ENCODE peak calls at places on chromosomes 7 and 10, in four cellular contexts. One of them, this sample, is unnamed.
A peak's percentile ranks its signal among the peaks of the same experiment; 100 is the strongest.

GRCh38 chr10:31171402-31172120 is 139.9 kb upstream of the ZNF438 start:
- DNase-seq in fibroblast of lung: peak; percentile 25
- DNase-seq in astrocyte: peak; percentile 17
- DNase-seq in Peyer's patch: no peak
- DNase-seq in this sample: no peak

GRCh38 chr7:64889686-64890162 is 13.3 kb upstream of the ZNF273 start:
- DNase-seq in astrocyte: no peak
- DNase-seq in Peyer's patch: no peak
- DNase-seq in fibroblast of lung: no peak
- DNase-seq in this sample: no peak

GRCh38 chr10:104892879-104893278 is 251.8 kb downstream of the SORCS3 start:
- DNase-seq in fibroblast of lung: no peak
- DNase-seq in astrocyte: no peak
- DNase-seq in Peyer's patch: no peak
- DNase-seq in this sample: no peak

GRCh38 chr10:31099664-31100063 is 68.0 kb upstream of the ZNF438 start:
- DNase-seq in astrocyte: peak; percentile 57
- DNase-seq in Peyer's patch: no peak
- DNase-seq in fibroblast of lung: peak; percentile 67
- DNase-seq in this sample: no peak

GRCh38 chr10:133169173-133169947 is 9.3 kb downstream of the KNDC1 start:
- DNase-seq in fibroblast of lung: no peak
- DNase-seq in astrocyte: no peak
- DNase-seq in Peyer's patch: no peak
- DNase-seq in this sample: no peak

GRCh38 chr7:10973942-10974716 is 457 bp downstream of the PHF14 start:
- DNase-seq in Peyer's patch: no peak
- DNase-seq in fibroblast of lung: peak; percentile 49
- DNase-seq in astrocyte: peak; percentile 21
- DNase-seq in this sample: peak; percentile 33

GRCh38 chr10:17547026-17547425 is 70.1 kb downstream of the HACD1 start:
- DNase-seq in fibroblast of lung: peak; percentile 84
- DNase-seq in Peyer's patch: no peak
- DNase-seq in astrocyte: peak; percentile 81
- DNase-seq in this sample: no peak

GRCh38 chr7:34322841-34323240 is 335.2 kb upstream of the NPSR1 start:
- DNase-seq in Peyer's patch: no peak
- DNase-seq in fibroblast of lung: no peak
- DNase-seq in astrocyte: no peak
- DNase-seq in this sample: no peak

GRCh38 chr10:29858352-29859267 is 200.8 kb downstream of the JCAD start:
- DNase-seq in Peyer's patch: no peak
- DNase-seq in fibroblast of lung: peak; percentile 85
- DNase-seq in astrocyte: peak; percentile 76
- DNase-seq in this sample: peak; percentile 58

GRCh38 chr7:32453286-32454011 is 36.7 kb downstream of the LSM5 start:
- DNase-seq in astrocyte: no peak
- DNase-seq in Peyer's patch: no peak
- DNase-seq in fibroblast of lung: no peak
- DNase-seq in this sample: no peak

GRCh38 chr7:11716185-11716584 is 115.8 kb downstream of the THSD7A start:
- DNase-seq in astrocyte: peak; percentile 81
- DNase-seq in Peyer's patch: no peak
- DNase-seq in fibroblast of lung: peak; percentile 84
- DNase-seq in this sample: peak; percentile 14

GRCh38 chr7:30206942-30207341 is 72.2 kb downstream of the MTURN start:
- DNase-seq in astrocyte: peak; percentile 2
- DNase-seq in Peyer's patch: no peak
- DNase-seq in fibroblast of lung: peak; percentile 20
- DNase-seq in this sample: no peak

GRCh38 chr7:22168129-22168634 is 188.8 kb downstream of the RAPGEF5 start:
- DNase-seq in fibroblast of lung: no peak
- DNase-seq in Peyer's patch: no peak
- DNase-seq in astrocyte: no peak
- DNase-seq in this sample: no peak

GRCh38 chr7:106031271-106032029 is 68.4 kb downstream of the CDHR3 start:
- DNase-seq in astrocyte: no peak
- DNase-seq in Peyer's patch: no peak
- DNase-seq in fibroblast of lung: peak; percentile 29
- DNase-seq in this sample: peak; percentile 96

GRCh38 chr7:92785923-92786322 is 50.5 kb downstream of the CDK6 start:
- DNase-seq in Peyer's patch: no peak
- DNase-seq in fibroblast of lung: peak; percentile 84
- DNase-seq in astrocyte: peak; percentile 77
- DNase-seq in this sample: no peak

GRCh38 chr7:107890493-107890961 is 456 bp upstream of the DLD start:
- DNase-seq in astrocyte: no peak
- DNase-seq in Peyer's patch: no peak
- DNase-seq in fibroblast of lung: no peak
- DNase-seq in this sample: no peak

GRCh38 chr7:152894295-152895170 is 135.0 kb downstream of the ACTR3B start:
- DNase-seq in astrocyte: no peak
- DNase-seq in Peyer's patch: no peak
- DNase-seq in fibroblast of lung: no peak
- DNase-seq in this sample: peak; percentile 44

GRCh38 chr7:133682364-133683181 is 429.7 kb downstream of the EXOC4 start:
- DNase-seq in fibroblast of lung: no peak
- DNase-seq in astrocyte: no peak
- DNase-seq in Peyer's patch: no peak
- DNase-seq in this sample: no peak

GRCh38 chr7:126483972-126484371 is 768.8 kb downstream of the GRM8 start:
- DNase-seq in fibroblast of lung: no peak
- DNase-seq in astrocyte: no peak
- DNase-seq in Peyer's patch: no peak
- DNase-seq in this sample: peak; percentile 81

GRCh38 chr7:127632276-127632910 is 14.5 kb upstream of the PAX4 start:
- DNase-seq in Peyer's patch: no peak
- DNase-seq in fibroblast of lung: peak; percentile 89
- DNase-seq in astrocyte: peak; percentile 85
- DNase-seq in this sample: no peak

GRCh38 chr7:144027070-144027469 is 21.7 kb upstream of the OR2A5 start:
- DNase-seq in Peyer's patch: no peak
- DNase-seq in fibroblast of lung: peak; percentile 10
- DNase-seq in astrocyte: no peak
- DNase-seq in this sample: peak; percentile 19

GRCh38 chr10:119111968-119112515 is 8.1 kb downstream of the DENND10 start:
- DNase-seq in fibroblast of lung: peak; percentile 73
- DNase-seq in Peyer's patch: no peak
- DNase-seq in astrocyte: peak; percentile 65
- DNase-seq in this sample: no peak

GRCh38 chr10:126090911-126091728 is 194.8 kb downstream of the FANK1 start:
- DNase-seq in astrocyte: peak; percentile 97
- DNase-seq in fibroblast of lung: peak; percentile 98
- DNase-seq in Peyer's patch: no peak
- DNase-seq in this sample: no peak

GRCh38 chr10:131245475-131246059 is 66.0 kb downstream of the TCERG1L start:
- DNase-seq in astrocyte: no peak
- DNase-seq in fibroblast of lung: no peak
- DNase-seq in Peyer's patch: peak; percentile 42
- DNase-seq in this sample: no peak

GRCh38 chr10:24407928-24408327 is 199.0 kb downstream of the KIAA1217 start:
- DNase-seq in Peyer's patch: no peak
- DNase-seq in astrocyte: no peak
- DNase-seq in fibroblast of lung: no peak
- DNase-seq in this sample: no peak

GRCh38 chr7:12257582-12257981 is 46.5 kb downstream of the TMEM106B start:
- DNase-seq in fibroblast of lung: peak; percentile 39
- DNase-seq in Peyer's patch: no peak
- DNase-seq in astrocyte: peak; percentile 35
- DNase-seq in this sample: no peak

GRCh38 chr10:29636178-29636577 is 1.4 kb upstream of the SVIL start:
- DNase-seq in astrocyte: peak; percentile 86
- DNase-seq in fibroblast of lung: peak; percentile 87
- DNase-seq in Peyer's patch: no peak
- DNase-seq in this sample: peak; percentile 81

GRCh38 chr7:21261627-21262564 is 166.0 kb upstream of the SP4 start:
- DNase-seq in fibroblast of lung: peak; percentile 13
- DNase-seq in Peyer's patch: no peak
- DNase-seq in astrocyte: peak; percentile 6
- DNase-seq in this sample: peak; percentile 58

GRCh38 chr10:124643281-124644009 is 100.7 kb downstream of the FAM53B start:
- DNase-seq in astrocyte: no peak
- DNase-seq in Peyer's patch: no peak
- DNase-seq in fibroblast of lung: no peak
- DNase-seq in this sample: no peak
- H3K4me1 ChIP-seq in astrocyte: peaks cover 24% of the 10 kb centered on the region
- H3K4me1 ChIP-seq in Peyer's patch: peaks cover 58% of the 10 kb centered on the region
- H3K4me1 ChIP-seq in fibroblast of lung: peaks cover 29% of the 10 kb centered on the region
- H3K4me1 ChIP-seq in this sample: peaks cover 13% of the 10 kb centered on the region

GRCh38 chr10:121216295-121216694 is 365.1 kb downstream of the WDR11 start:
- DNase-seq in fibroblast of lung: no peak
- DNase-seq in Peyer's patch: no peak
- DNase-seq in astrocyte: no peak
- DNase-seq in this sample: no peak

GRCh38 chr10:121217331-121217730 is 366.2 kb downstream of the WDR11 start:
- DNase-seq in astrocyte: no peak
- DNase-seq in Peyer's patch: no peak
- DNase-seq in fibroblast of lung: no peak
- DNase-seq in this sample: no peak

GRCh38 chr10:121221991-121222390 is 370.8 kb downstream of the WDR11 start:
- DNase-seq in Peyer's patch: no peak
- DNase-seq in fibroblast of lung: no peak
- DNase-seq in astrocyte: no peak
- DNase-seq in this sample: no peak

GRCh38 chr10:121213436-121213835 is 362.3 kb downstream of the WDR11 start:
- DNase-seq in astrocyte: no peak
- DNase-seq in Peyer's patch: no peak
- DNase-seq in fibroblast of lung: no peak
- DNase-seq in this sample: no peak

GRCh38 chr10:121216721-121217181 is 365.6 kb downstream of the WDR11 start:
- DNase-seq in fibroblast of lung: no peak
- DNase-seq in Peyer's patch: no peak
- DNase-seq in astrocyte: no peak
- DNase-seq in this sample: no peak
- H3K4me3 ChIP-seq in fibroblast of lung: no peak overlapping the region
- H3K4me3 ChIP-seq in Peyer's patch: no peak overlapping the region
- H3K4me3 ChIP-seq in astrocyte: no peak overlapping the region
- H3K4me3 ChIP-seq in this sample: no peak overlapping the region

GRCh38 chr7:135168001-135168400 is 2.5 kb downstream of the CYREN start:
- DNase-seq in fibroblast of lung: no peak
- DNase-seq in astrocyte: no peak
- DNase-seq in Peyer's patch: no peak
- DNase-seq in this sample: no peak

GRCh38 chr7:135165862-135166261 is 4.6 kb downstream of the CYREN start:
- DNase-seq in fibroblast of lung: no peak
- DNase-seq in astrocyte: no peak
- DNase-seq in Peyer's patch: no peak
- DNase-seq in this sample: no peak

GRCh38 chr7:135164357-135165021 is 6.0 kb downstream of the CYREN start:
- DNase-seq in fibroblast of lung: no peak
- DNase-seq in astrocyte: no peak
- DNase-seq in Peyer's patch: no peak
- DNase-seq in this sample: no peak

GRCh38 chr7:135167360-135167759 is 3.1 kb downstream of the CYREN start:
- DNase-seq in Peyer's patch: no peak
- DNase-seq in fibroblast of lung: no peak
- DNase-seq in astrocyte: no peak
- DNase-seq in this sample: no peak

DNA sequence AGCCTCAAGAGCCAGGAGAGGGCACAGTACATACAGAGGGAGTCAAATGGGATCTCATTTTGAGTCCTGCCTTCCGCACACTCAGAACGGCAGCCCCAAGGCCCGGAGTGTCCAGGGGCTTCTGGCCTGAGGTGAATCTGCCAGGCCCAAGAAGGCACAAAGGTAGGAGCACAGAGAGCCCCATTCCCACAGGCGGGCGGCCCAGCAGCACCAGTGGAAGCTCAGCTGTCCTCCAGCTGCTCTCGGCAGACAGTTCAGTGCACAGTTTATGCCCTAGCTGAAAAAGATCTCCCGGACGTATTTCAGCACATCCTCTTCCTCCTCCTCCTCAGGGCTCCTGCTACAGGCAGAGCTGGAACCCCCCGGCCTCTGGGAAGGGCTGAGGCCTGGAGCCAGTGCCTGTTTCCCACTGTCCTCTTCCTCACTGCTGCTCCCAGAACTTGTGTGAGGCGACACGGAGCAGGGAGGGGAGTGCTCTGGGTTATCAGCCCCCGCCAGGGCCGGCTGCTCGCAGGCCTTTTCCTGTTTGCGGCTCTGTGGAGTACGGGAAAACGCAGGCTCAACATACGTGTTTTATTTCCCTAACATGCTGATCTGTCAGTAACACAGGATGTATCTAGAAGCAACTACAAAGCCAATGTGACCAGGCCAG is 4.0 kb downstream of the CYREN start:
- DNase-seq in fibroblast of lung: no peak
- DNase-seq in astrocyte: no peak
- DNase-seq in Peyer's patch: no peak
- DNase-seq in this sample: no peak
- H3K36me3 ChIP-seq in fibroblast of lung: peaks cover 33% of the 10 kb centered on the region
- H3K36me3 ChIP-seq in astrocyte: peaks cover 27% of the 10 kb centered on the region
- H3K36me3 ChIP-seq in Peyer's patch: peaks cover 47% of the 10 kb centered on the region
- H3K36me3 ChIP-seq in this sample: peaks cover 30% of the 10 kb centered on the region

GRCh38 chr10:86670876-86671275 is 2.6 kb downstream of the LDB3 start:
- DNase-seq in Peyer's patch: no peak
- DNase-seq in fibroblast of lung: no peak
- DNase-seq in astrocyte: no peak
- DNase-seq in this sample: no peak
- H3K4me1 ChIP-seq in Peyer's patch: peaks cover 14% of the 10 kb centered on the region
- H3K4me1 ChIP-seq in fibroblast of lung: no peaks in the 10 kb centered on the region
- H3K4me1 ChIP-seq in astrocyte: peaks cover 17% of the 10 kb centered on the region
- H3K4me1 ChIP-seq in this sample: peaks cover 13% of the 10 kb centered on the region

DNA sequence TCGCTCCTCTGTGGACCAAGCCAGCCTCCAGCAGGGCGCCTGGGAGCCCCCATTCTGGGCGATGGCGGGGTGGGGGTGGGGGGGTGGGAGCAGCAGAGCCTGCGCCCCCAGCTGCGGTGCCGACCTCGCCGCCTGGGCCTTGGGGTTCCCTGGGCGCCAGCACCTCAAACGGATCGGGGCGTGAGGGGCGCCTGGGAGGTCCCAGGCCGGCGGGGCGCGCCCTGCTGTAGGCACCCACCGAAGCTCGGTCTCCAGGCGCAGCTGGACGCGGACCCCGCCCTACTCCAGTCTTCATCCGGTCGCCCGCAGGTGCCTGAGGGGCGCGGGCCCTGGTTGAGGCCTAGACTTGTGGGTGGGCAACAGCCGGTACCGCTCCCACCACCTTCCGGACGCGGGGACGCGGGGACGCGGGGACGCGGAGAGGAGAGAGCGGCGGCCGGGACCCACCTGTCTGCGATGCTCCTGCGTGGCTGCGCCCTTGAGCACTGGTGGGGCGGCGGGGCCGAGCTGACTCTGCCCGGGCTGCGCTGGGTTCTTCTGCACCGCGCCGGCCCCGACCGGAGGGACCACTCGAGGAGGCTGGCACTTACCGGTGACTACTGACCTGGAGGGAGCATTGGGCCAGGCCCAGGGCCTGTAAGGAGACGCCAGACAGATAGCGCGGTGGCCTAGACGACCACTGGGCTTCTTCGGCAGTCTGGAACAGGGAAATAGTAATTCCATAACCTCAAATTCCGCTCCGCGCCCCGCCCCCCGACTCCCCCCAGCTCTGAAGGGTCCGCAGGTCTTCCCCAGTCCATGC is 5.5 kb upstream of the KCP start:
- DNase-seq in Peyer's patch: peak; percentile 39
- DNase-seq in fibroblast of lung: no peak
- DNase-seq in astrocyte: no peak
- DNase-seq in this sample: no peak
- H3K4me3 ChIP-seq in Peyer's patch: no peak overlapping the region
- H3K4me3 ChIP-seq in fibroblast of lung: no peak overlapping the region
- H3K4me3 ChIP-seq in astrocyte: no peak overlapping the region
- H3K4me3 ChIP-seq in this sample: no peak overlapping the region

This sample was measured in A673.